ENCODE peak calls at places on chromosome 22, in ten cellular contexts. K is cardiac muscle cell, O is mammary epithelial cell, R is body of pancreas, E is GM23248, T is colonic mucosa, L is adrenal gland, F is ovary, C is heart left ventricle, D is SJSA1. Q is an unnamed sample. For H3K4me1, the result is how much of the 10 kb centered on the place peaks cover.

GRCh38 chr22:16783930-16784354 is 41.3 kb downstream of the XKR3 start:
- DNase-seq in C (no peak), L (no peak), F (no peak), K (no peak), D (no peak), R (no peak), T (no peak), E (peak), O (no peak), Q (peak)

GRCh38 chr22:42185915-42186439 is 55.4 kb upstream of the CYP2D6 start:
- DNase-seq in C (no peak), K (no peak), L (no peak), D (no peak), F (no peak), O (no peak), E (peak), R (peak), T (no peak), Q (no peak)

GRCh38 chr22:48581821-48582469 is 1245.7 kb downstream of the BRD1 start:
- DNase-seq in C (no peak), T (no peak), E (no peak), L (no peak), F (no peak), O (no peak), K (no peak), R (no peak), D (no peak), Q (no peak)

GRCh38 chr22:36467946-36468345 is 13.5 kb downstream of the TXN2 start:
- DNase-seq in R (peak), O (peak), F (no peak), E (peak), T (no peak), D (peak), L (no peak), C (peak), K (no peak), Q (no peak)

GRCh38 chr22:28395920-28396447 is 283.7 kb downstream of the TTC28 start:
- DNase-seq in O (no peak), L (no peak), T (no peak), K (no peak), E (peak), F (no peak), R (no peak), D (no peak), C (no peak), Q (no peak)

GRCh38 chr22:19504900-19505734 is 19.1 kb downstream of the CLDN5 start:
- DNase-seq in R (no peak), D (no peak), O (no peak), F (no peak), L (no peak), C (no peak), K (no peak), T (no peak), E (no peak), Q (no peak)

GRCh38 chr22:31346255-31346732 is at the start of gene PATZ1:
- DNase-seq in F (peak), O (peak), E (peak), C (peak), K (peak), D (peak), R (peak), T (peak), L (peak), Q (peak)

GRCh38 chr22:42883970-42884369 is 26.9 kb upstream of the ARFGAP3 start:
- DNase-seq in D (no peak), C (no peak), R (no peak), L (no peak), K (no peak), E (no peak), F (no peak), T (no peak), O (no peak), Q (no peak)

GRCh38 chr22:31346733-31347250 is 646 bp upstream of the PATZ1 start:
- DNase-seq in D (peak), K (peak), E (peak), R (peak), F (peak), T (peak), L (peak), C (peak), O (peak), Q (no peak)

GRCh38 chr22:43862074-43862881 is at the start of gene SULT4A1:
- DNase-seq in C (no peak), F (peak), T (no peak), R (peak), L (no peak), D (no peak), K (peak), O (peak), E (peak), Q (no peak)

GRCh38 chr22:50274311-50274710 is 4.1 kb upstream of the MAPK11 start:
- DNase-seq in O (no peak), R (peak), L (no peak), T (no peak), C (peak), F (no peak), K (peak), D (no peak), E (peak), Q (peak)

GRCh38 chr22:40156001-40156516 is 21.7 kb upstream of the TNRC6B start:
- DNase-seq in F (no peak), R (peak), E (peak), T (peak), L (no peak), O (peak), C (no peak), D (no peak), K (peak), Q (no peak)

GRCh38 chr22:25490869-25491268 is 73.6 kb upstream of the GRK3 start:
- DNase-seq in F (no peak), T (no peak), L (no peak), O (no peak), R (no peak), C (no peak), D (no peak), K (no peak), E (no peak), Q (no peak)

GRCh38 chr22:27655582-27656185 is 145.9 kb downstream of the MN1 start:
- DNase-seq in K (no peak), E (no peak), R (no peak), O (no peak), F (no peak), C (no peak), D (no peak), T (no peak), L (no peak), Q (no peak)

GRCh38 chr22:42313804-42314581 is 43.5 kb upstream of the TCF20 start:
- DNase-seq in C (peak), F (no peak), T (peak), D (no peak), L (no peak), O (peak), R (peak), K (peak), E (no peak), Q (peak)

GRCh38 chr22:36373258-36373579 is 14.5 kb downstream of the MYH9 start:
- DNase-seq in E (no peak), L (no peak), R (peak), C (peak), O (no peak), F (no peak), D (no peak), T (no peak), K (no peak), Q (no peak)

GRCh38 chr22:36237462-36238347 is 1.6 kb downstream of the APOL2 start:
- DNase-seq in R (peak), D (peak), C (peak), E (peak), F (no peak), O (no peak), L (no peak), T (no peak), K (no peak), Q (peak)

GRCh38 chr22:49685686-49686085 is 142.0 kb downstream of the BRD1 start:
- DNase-seq in T (no peak), C (no peak), D (peak), O (no peak), F (no peak), L (peak), E (no peak), K (no peak), R (no peak), Q (no peak)

GRCh38 chr22:17257091-17257490 is 37.9 kb upstream of the ADA2 start:
- DNase-seq in O (no peak), C (no peak), E (no peak), K (no peak), T (no peak), D (no peak), F (no peak), R (no peak), L (no peak), Q (no peak)

GRCh38 chr22:17891427-17892167 is 117.3 kb upstream of the BID start:
- DNase-seq in K (peak), L (no peak), T (peak), E (no peak), O (no peak), R (peak), F (no peak), C (peak), D (no peak), Q (no peak)

GRCh38 chr22:27461470-27461869 is 340.1 kb downstream of the MN1 start:
- DNase-seq in E (peak), C (no peak), F (no peak), T (no peak), D (peak), R (no peak), O (peak), K (peak), L (no peak), Q (no peak)

GRCh38 chr22:50289151-50289941 is 18.1 kb downstream of the PLXNB2 start:
- DNase-seq in O (no peak), L (no peak), K (no peak), F (no peak), D (no peak), T (no peak), E (no peak), C (no peak), R (no peak), Q (no peak)

GRCh38 chr22:31561970-31562369 is 65.6 kb downstream of the SFI1 start:
- DNase-seq in O (no peak), K (no peak), F (no peak), D (no peak), E (no peak), T (no peak), R (no peak), C (no peak), L (no peak), Q (no peak)

GRCh38 chr22:20533095-20533878 is 25.9 kb downstream of the MED15 start:
- DNase-seq in L (no peak), R (no peak), E (no peak), K (no peak), F (no peak), D (no peak), C (peak), T (no peak), O (peak), Q (no peak)

GRCh38 chr22:39144101-39144815 is 8.2 kb downstream of the CBX7 start:
- DNase-seq in O (peak), K (no peak), R (peak), L (peak), D (peak), C (no peak), F (peak), E (peak), T (peak), Q (peak)

GRCh38 chr22:48748113-48748859 is 1079.4 kb downstream of the BRD1 start:
- DNase-seq in E (no peak), K (no peak), C (no peak), R (no peak), F (no peak), D (peak), O (no peak), L (no peak), T (no peak), Q (no peak)

GRCh38 chr22:17761145-17761488 is 13.2 kb downstream of the BID start:
- DNase-seq in E (no peak), D (no peak), O (no peak), C (no peak), R (no peak), F (no peak), K (no peak), T (no peak), L (no peak), Q (no peak)

GRCh38 chr22:43262990-43263644 is 76.2 kb upstream of the TTLL12 start:
- DNase-seq in T (no peak), F (no peak), C (no peak), E (no peak), D (no peak), K (no peak), R (peak), O (no peak), L (no peak), Q (no peak)

GRCh38 chr22:17773606-17774205 is 563 bp downstream of the BID start:
- DNase-seq in O (peak), T (peak), K (peak), E (peak), C (peak), F (no peak), L (peak), D (no peak), R (peak), Q (peak)

GRCh38 chr22:40116496-40117200 is 61.1 kb upstream of the TNRC6B start:
- DNase-seq in C (no peak), T (no peak), E (no peak), F (no peak), L (no peak), D (no peak), R (no peak), O (no peak), K (no peak), Q (no peak)

GRCh38 chr22:43170131-43170480 is 16.8 kb downstream of the TTLL12 start:
- DNase-seq in L (no peak), C (no peak), K (no peak), T (no peak), D (no peak), R (no peak), F (no peak), O (no peak), E (no peak), Q (no peak)

GRCh38 chr22:32996702-32997101 is 61.5 kb downstream of the SYN3 start:
- DNase-seq in F (no peak), D (no peak), L (no peak), E (peak), K (no peak), T (no peak), R (no peak), O (peak), C (peak), Q (no peak)

GRCh38 chr22:31852691-31853370 is 91.5 kb upstream of the YWHAH start:
- DNase-seq in E (peak), T (no peak), C (no peak), L (no peak), F (no peak), D (no peak), O (no peak), K (no peak), R (no peak), Q (no peak)

GRCh38 chr22:48753752-48754517 is 1073.7 kb downstream of the BRD1 start:
- DNase-seq in F (no peak), O (no peak), L (no peak), C (no peak), T (peak), E (no peak), D (peak), K (no peak), R (no peak), Q (no peak)

GRCh38 chr22:49638788-49639187 is 188.9 kb downstream of the BRD1 start:
- DNase-seq in L (peak), T (no peak), K (no peak), R (no peak), D (no peak), F (no peak), E (no peak), C (no peak), O (no peak), Q (no peak)

GRCh38 chr22:37565830-37566229 is 5.5 kb downstream of the CDC42EP1 start:
- DNase-seq in F (no peak), E (no peak), O (no peak), R (no peak), L (no peak), K (no peak), D (no peak), C (no peak), T (no peak), Q (no peak)

GRCh38 chr22:37564111-37564711 is 3.9 kb downstream of the CDC42EP1 start:
- DNase-seq in K (no peak), E (peak), D (no peak), T (no peak), O (no peak), R (peak), F (no peak), C (no peak), L (no peak), Q (no peak)

GRCh38 chr22:37562049-37562784 is 1.9 kb downstream of the CDC42EP1 start:
- DNase-seq in R (peak), C (peak), T (no peak), L (no peak), D (no peak), F (peak), K (no peak), E (no peak), O (no peak), Q (no peak)

GRCh38 chr22:37561209-37562048 is 1.1 kb downstream of the CDC42EP1 start:
- DNase-seq in O (peak), L (peak), T (peak), F (peak), R (peak), C (peak), K (peak), D (peak), E (peak), Q (peak)

DNA sequence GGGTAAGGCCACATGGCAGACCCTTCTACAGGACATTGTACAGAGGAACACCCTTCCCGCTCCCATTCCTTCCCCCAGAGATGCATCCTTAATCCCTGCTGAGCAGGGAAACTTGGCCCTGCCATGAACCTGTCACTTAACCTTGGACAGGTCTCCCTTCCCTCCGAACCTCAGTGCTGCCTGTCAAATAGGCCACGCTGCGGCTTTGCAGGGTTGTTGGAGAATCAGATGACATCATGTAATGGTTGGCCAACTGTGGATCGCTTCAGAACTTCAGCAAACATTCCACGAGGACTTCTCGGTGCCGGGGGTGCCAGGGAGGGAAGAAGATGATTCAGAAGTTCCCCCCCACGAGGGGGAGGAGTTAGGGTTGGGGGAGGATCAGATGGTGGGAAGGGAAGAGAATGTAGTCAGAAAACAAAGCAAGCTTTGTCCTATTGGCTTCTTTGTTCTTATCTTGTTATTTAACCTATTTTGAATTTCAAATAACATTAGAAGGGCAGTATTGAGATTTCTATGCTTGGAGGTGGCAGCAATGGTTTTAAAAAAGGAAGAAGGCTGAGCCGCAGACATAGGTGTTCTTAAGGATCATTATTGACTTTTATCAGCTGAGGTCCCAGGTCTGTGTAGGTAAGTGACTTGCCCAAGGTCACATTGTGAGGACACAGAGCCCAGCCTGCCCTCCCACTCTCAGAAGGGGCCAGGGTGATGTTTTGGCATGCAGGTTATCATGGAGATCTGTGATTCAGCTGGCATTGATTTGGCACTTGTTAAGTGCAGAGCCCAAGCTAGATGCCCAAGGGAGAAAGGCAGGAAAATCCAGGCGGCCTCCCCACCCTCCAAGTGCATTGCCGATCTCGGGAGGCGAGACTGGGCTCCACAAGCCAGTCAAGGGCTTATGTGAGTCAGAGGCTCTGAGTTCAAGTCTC is 3.1 kb downstream of the CDC42EP1 start:
- DNase-seq in K (no peak), E (peak), O (peak), L (peak), R (peak), T (peak), C (peak), D (peak), F (peak), Q (no peak)
- H3K4me1 ChIP-seq in K (under half), E (under half), O (half or more), L (half or more), R (half or more), T (under half), C (half or more), D (under half), F (under half), Q (under half)

GRCh38 chr22:30167327-30167726 is 79.2 kb downstream of the LIF start:
- DNase-seq in K (no peak), R (no peak), O (no peak), D (no peak), E (no peak), T (no peak), L (no peak), C (no peak), F (no peak), Q (no peak)
- H3K27ac ChIP-seq in K (no peak), R (no peak), O (no peak), D (no peak), E (no peak), T (no peak), L (no peak), C (no peak), F (no peak), Q (no peak)

GRCh38 chr22:24426436-24426835 is 963 bp upstream of the ADORA2A start:
- DNase-seq in T (no peak), E (no peak), L (no peak), C (no peak), D (no peak), K (no peak), F (no peak), O (no peak), R (no peak), Q (peak)

GRCh38 chr22:24429411-24430365 is 2.3 kb downstream of the ADORA2A start:
- DNase-seq in T (no peak), D (no peak), R (no peak), C (peak), L (no peak), E (peak), F (no peak), K (no peak), O (peak), Q (peak)

GRCh38 chr22:24426859-24427499 is 420 bp upstream of the ADORA2A start:
- DNase-seq in K (no peak), T (no peak), O (no peak), F (peak), R (no peak), D (no peak), C (no peak), L (no peak), E (no peak), Q (peak)

GRCh38 chr22:24428751-24429410 is 1.5 kb downstream of the ADORA2A start:
- DNase-seq in F (peak), R (no peak), C (no peak), T (no peak), L (no peak), K (no peak), E (no peak), O (no peak), D (no peak), Q (peak)

GRCh38 chr22:24427500-24428164 is at the start of gene ADORA2A:
- DNase-seq in O (no peak), R (peak), F (no peak), T (peak), E (no peak), K (no peak), L (no peak), D (no peak), C (no peak), Q (peak)
- H3K4me3 ChIP-seq in O (no peak), R (no peak), F (no peak), T (peak), E (no peak), K (no peak), L (no peak), D (no peak), C (no peak), Q (peak)

GRCh38 chr22:23187871-23188700 is 7.8 kb downstream of the BCR start:
- DNase-seq in E (peak), O (no peak), L (no peak), C (no peak), K (no peak), F (no peak), T (no peak), D (no peak), R (no peak), Q (no peak)
- H3K4me1 ChIP-seq in E (under half), O (under half), L (under half), C (half or more), K (under half), F (under half), T (under half), D (under half), R (under half), Q (under half)

GRCh38 chr22:46942816-46943783 is 180.7 kb downstream of the TBC1D22A start:
- DNase-seq in F (no peak), R (peak), E (no peak), C (peak), O (no peak), T (peak), K (no peak), L (no peak), D (no peak), Q (no peak)
- H3K27ac ChIP-seq in F (no peak), R (no peak), E (no peak), C (peak), O (no peak), T (no peak), K (no peak), L (peak), D (no peak), Q (no peak)

GRCh38 chr22:45889539-45890350 is 87.2 kb downstream of the WNT7B start:
- DNase-seq in R (no peak), L (no peak), E (peak), D (peak), C (peak), T (no peak), O (no peak), F (peak), K (no peak), Q (no peak)
- H3K4me3 ChIP-seq in R (no peak), L (no peak), E (no peak), D (no peak), C (no peak), T (no peak), O (no peak), F (no peak), K (no peak), Q (no peak)